ENCODE peak calls at places on chromosome X, in seven cellular contexts. R is RPMI7951; V is stimulated activated CD4-positive, alpha-beta T cell treated with anti-CD3 and anti-CD28 coated beads, Interleukin-15, amount 100 ng/mL, for 24 hours; Y is choroid plexus epithelial cell; P is HS-5; Z is endothelial cell; I is tibial nerve. K is an unnamed sample.

GRCh38 chrX:134174859-134175258 is 62.1 kb upstream of the CCDC160 start:
- DNase-seq in R (no peak), V (no peak), Y (no peak), P (no peak), Z (peak; percentile 55), I (no peak), K (no peak)

GRCh38 chrX:68746988-68747387 is 81.8 kb upstream of the EFNB1 start:
- DNase-seq in R (no peak), V (no peak), Y (no peak), P (no peak), Z (no peak), I (no peak), K (no peak)

GRCh38 chrX:78092296-78092695 is 11.8 kb upstream of the PGK1 start:
- DNase-seq in R (peak; percentile 71), V (no peak), Y (peak; percentile 72), P (no peak), Z (peak; percentile 40), I (no peak), K (no peak)

GRCh38 chrX:133007458-133007857 is 49.0 kb upstream of the HS6ST2 start:
- DNase-seq in R (no peak), V (no peak), Y (no peak), P (no peak), Z (no peak), I (no peak), K (no peak)

GRCh38 chrX:68820476-68821110 is 8.2 kb upstream of the EFNB1 start:
- DNase-seq in R (no peak), V (no peak), Y (no peak), P (no peak), Z (no peak), I (no peak), K (no peak)

GRCh38 chrX:121084903-121085611 is 37.6 kb downstream of the GLUD2 start:
- DNase-seq in R (no peak), V (no peak), Y (no peak), P (no peak), Z (no peak), I (no peak), K (no peak)

GRCh38 chrX:16711219-16712115 is 1.0 kb downstream of the CTPS2 start:
- DNase-seq in R (no peak), V (no peak), Y (no peak), P (no peak), Z (no peak), I (no peak), K (peak; percentile 4)

GRCh38 chrX:100368167-100368566 is 41.9 kb downstream of the PCDH19 start:
- DNase-seq in R (no peak), V (peak; percentile 3), Y (peak; percentile 19), P (no peak), Z (peak; percentile 15), I (no peak), K (no peak)

GRCh38 chrX:134932528-134933217 is 58.1 kb upstream of the SMIM10 start:
- DNase-seq in R (peak; percentile 56), V (no peak), Y (peak; percentile 75), P (peak; percentile 46), Z (no peak), I (no peak), K (no peak)

GRCh38 chrX:39551748-39552147 is 546.0 kb downstream of the BCOR start:
- DNase-seq in R (no peak), V (no peak), Y (no peak), P (no peak), Z (no peak), I (no peak), K (no peak)

GRCh38 chrX:85836868-85837267 is 210.5 kb downstream of the CHM start:
- DNase-seq in R (peak; percentile 6), V (no peak), Y (no peak), P (no peak), Z (no peak), I (no peak), K (no peak)

GRCh38 chrX:13622565-13622964 is 30.4 kb upstream of the TCEANC start:
- DNase-seq in R (no peak), V (no peak), Y (peak; percentile 16), P (no peak), Z (no peak), I (no peak), K (no peak)

GRCh38 chrX:25290132-25290531 is 274.4 kb upstream of the ARX start:
- DNase-seq in R (no peak), V (no peak), Y (no peak), P (no peak), Z (no peak), I (no peak), K (no peak)

GRCh38 chrX:110671068-110671803 is 124.4 kb downstream of the CHRDL1 start:
- DNase-seq in R (peak; percentile 78), V (no peak), Y (no peak), P (no peak), Z (no peak), I (no peak), K (no peak)

GRCh38 chrX:11064851-11065600 is 46.1 kb upstream of the HCCS start:
- DNase-seq in R (peak; percentile 23), V (no peak), Y (peak; percentile 78), P (peak; percentile 25), Z (no peak), I (no peak), K (no peak)

GRCh38 chrX:78011846-78012245 is 42.4 kb upstream of the PGAM4 start:
- DNase-seq in R (no peak), V (no peak), Y (peak; percentile 52), P (no peak), Z (no peak), I (no peak), K (no peak)

GRCh38 chrX:66489339-66489738 is 149.5 kb downstream of the EDA2R start:
- DNase-seq in R (no peak), V (no peak), Y (no peak), P (no peak), Z (no peak), I (no peak), K (no peak)

GRCh38 chrX:9486786-9487185 is 21.9 kb downstream of the TBL1X start:
- DNase-seq in R (no peak), V (no peak), Y (no peak), P (no peak), Z (no peak), I (no peak), K (no peak)

GRCh38 chrX:9935436-9935835 is 31.7 kb upstream of the CLDN34 start:
- DNase-seq in R (no peak), V (no peak), Y (peak; percentile 13), P (no peak), Z (no peak), I (no peak), K (no peak)

GRCh38 chrX:8105531-8105930 is 65.5 kb downstream of the VCX2 start:
- DNase-seq in R (no peak), V (no peak), Y (no peak), P (no peak), Z (no peak), I (no peak), K (no peak)

GRCh38 chrX:119240356-119240755 is 4.3 kb downstream of the PGRMC1 start:
- DNase-seq in R (peak; percentile 59), V (no peak), Y (peak; percentile 70), P (peak; percentile 49), Z (no peak), I (no peak), K (no peak)

GRCh38 chrX:108946531-108946930 is 210.2 kb upstream of the IRS4 start:
- DNase-seq in R (no peak), V (no peak), Y (no peak), P (no peak), Z (no peak), I (no peak), K (no peak)

GRCh38 chrX:49101629-49101984 is 21.9 kb upstream of the WDR45 start:
- DNase-seq in R (no peak), V (no peak), Y (no peak), P (no peak), Z (no peak), I (no peak), K (no peak)

GRCh38 chrX:150352114-150352513 is 11.0 kb upstream of the MAMLD1 start:
- DNase-seq in R (peak; percentile 82), V (no peak), Y (no peak), P (no peak), Z (no peak), I (no peak), K (no peak)

GRCh38 chrX:57528670-57529255 is 63.0 kb upstream of the ZXDB start:
- DNase-seq in R (peak; percentile 3), V (peak; percentile 19), Y (peak; percentile 0), P (no peak), Z (peak; percentile 9), I (no peak), K (no peak)

GRCh38 chrX:140762061-140762460 is 52.5 kb downstream of the LINC00632 start:
- DNase-seq in R (peak; percentile 28), V (peak; percentile 36), Y (peak; percentile 81), P (no peak), Z (peak; percentile 49), I (no peak), K (peak; percentile 2)

GRCh38 chrX:70960728-70961127 is 29.8 kb upstream of the SLC7A3 start:
- DNase-seq in R (peak; percentile 3), V (no peak), Y (peak; percentile 18), P (no peak), Z (no peak), I (no peak), K (no peak)

GRCh38 chrX:97984641-97985040 is 1100.9 kb downstream of the RPA4 start:
- DNase-seq in R (no peak), V (no peak), Y (no peak), P (no peak), Z (no peak), I (no peak), K (no peak)

GRCh38 chrX:83916525-83916924 is 55.6 kb downstream of the CYLC1 start:
- DNase-seq in R (no peak), V (no peak), Y (peak; percentile 0), P (no peak), Z (peak; percentile 24), I (no peak), K (no peak)

GRCh38 chrX:23515028-23515427 is 152.3 kb upstream of the PRDX4 start:
- DNase-seq in R (no peak), V (no peak), Y (no peak), P (no peak), Z (no peak), I (no peak), K (no peak)

GRCh38 chrX:31603411-31604120 is 531.7 kb upstream of the FTHL17 start:
- DNase-seq in R (peak; percentile 6), V (no peak), Y (peak; percentile 87), P (no peak), Z (no peak), I (no peak), K (no peak)

GRCh38 chrX:27924718-27925117 is 56.5 kb downstream of the DCAF8L1 start:
- DNase-seq in R (no peak), V (no peak), Y (no peak), P (no peak), Z (no peak), I (no peak), K (no peak)

GRCh38 chrX:2829066-2829430 is 318 bp downstream of the GYG2 start:
- DNase-seq in R (no peak), V (no peak), Y (no peak), P (no peak), Z (no peak), I (no peak), K (no peak)

GRCh38 chrX:103734125-103734760 is 23.5 kb downstream of the TMEM31 start:
- DNase-seq in R (no peak), V (peak; percentile 7), Y (peak; percentile 65), P (no peak), Z (no peak), I (no peak), K (no peak)

GRCh38 chrX:154372612-154373022 is 1.8 kb downstream of the FLNA start:
- DNase-seq in R (peak; percentile 38), V (peak; percentile 57), Y (no peak), P (no peak), Z (no peak), I (no peak), K (no peak)

GRCh38 chrX:150902434-150903109 is 4.1 kb upstream of the CD99L2 start:
- DNase-seq in R (no peak), V (no peak), Y (no peak), P (no peak), Z (no peak), I (no peak), K (no peak)

K was measured in GM12891.